ENCODE peak calls at places on chromosomes 12 and 14, in five cellular contexts. I is fibroblast of pulmonary artery, Q is choroid plexus epithelial cell, S is IMR-90, L is AG04450. D is an unnamed sample.

GRCh38 chr12:115166698-115167315 is 482.8 kb upstream of the TBX3 start:
- DNase-seq in I (peak), Q (peak), S (peak), L (peak), D (no peak)

GRCh38 chr14:70107309-70107708 is 81.4 kb downstream of the SLC8A3 start:
- DNase-seq in I (no peak), Q (no peak), S (no peak), L (no peak), D (no peak)

GRCh38 chr14:92108345-92109254 is 2.2 kb upstream of the ATXN3 start:
- DNase-seq in I (no peak), Q (peak), S (no peak), L (no peak), D (no peak)

GRCh38 chr12:1234073-1234472 is 243.1 kb downstream of the ERC1 start:
- DNase-seq in I (peak), Q (peak), S (peak), L (no peak), D (no peak)

GRCh38 chr14:67263499-67264149 is 22.4 kb downstream of the PALS1 start:
- DNase-seq in I (peak), Q (peak), S (peak), L (peak), D (peak)

GRCh38 chr12:52805000-52805399 is 8.9 kb downstream of the KRT4 start:
- DNase-seq in I (no peak), Q (no peak), S (no peak), L (no peak), D (no peak)

GRCh38 chr14:50647282-50647681 is 20.8 kb downstream of the SAV1 start:
- DNase-seq in I (no peak), Q (no peak), S (no peak), L (no peak), D (no peak)

GRCh38 chr12:93315907-93316622 is 61.7 kb upstream of the NUDT4 start:
- DNase-seq in I (peak), Q (no peak), S (peak), L (no peak), D (no peak)

GRCh38 chr12:27083861-27084271 is 1.5 kb upstream of the C12orf71 start:
- DNase-seq in I (peak), Q (peak), S (peak), L (peak), D (peak)

GRCh38 chr14:41830679-41831078 is 224.0 kb downstream of the LRFN5 start:
- DNase-seq in I (peak), Q (peak), S (peak), L (peak), D (peak)

GRCh38 chr14:90475298-90475697 is 78.5 kb downstream of the CALM1 start:
- DNase-seq in I (no peak), Q (no peak), S (no peak), L (no peak), D (no peak)

GRCh38 chr14:47596232-47596631 is 79.2 kb downstream of the MDGA2 start:
- DNase-seq in I (no peak), Q (no peak), S (no peak), L (no peak), D (no peak)

GRCh38 chr14:21990116-21990515 is 316.5 kb upstream of the OR4E1 start:
- DNase-seq in I (peak), Q (peak), S (no peak), L (no peak), D (no peak)

GRCh38 chr14:89391123-89391522 is 25.9 kb downstream of the FOXN3 start:
- DNase-seq in I (no peak), Q (peak), S (peak), L (no peak), D (no peak)

GRCh38 chr14:76538648-76539008 is 162.7 kb downstream of the ESRRB start:
- DNase-seq in I (no peak), Q (no peak), S (no peak), L (no peak), D (no peak)

DNA sequence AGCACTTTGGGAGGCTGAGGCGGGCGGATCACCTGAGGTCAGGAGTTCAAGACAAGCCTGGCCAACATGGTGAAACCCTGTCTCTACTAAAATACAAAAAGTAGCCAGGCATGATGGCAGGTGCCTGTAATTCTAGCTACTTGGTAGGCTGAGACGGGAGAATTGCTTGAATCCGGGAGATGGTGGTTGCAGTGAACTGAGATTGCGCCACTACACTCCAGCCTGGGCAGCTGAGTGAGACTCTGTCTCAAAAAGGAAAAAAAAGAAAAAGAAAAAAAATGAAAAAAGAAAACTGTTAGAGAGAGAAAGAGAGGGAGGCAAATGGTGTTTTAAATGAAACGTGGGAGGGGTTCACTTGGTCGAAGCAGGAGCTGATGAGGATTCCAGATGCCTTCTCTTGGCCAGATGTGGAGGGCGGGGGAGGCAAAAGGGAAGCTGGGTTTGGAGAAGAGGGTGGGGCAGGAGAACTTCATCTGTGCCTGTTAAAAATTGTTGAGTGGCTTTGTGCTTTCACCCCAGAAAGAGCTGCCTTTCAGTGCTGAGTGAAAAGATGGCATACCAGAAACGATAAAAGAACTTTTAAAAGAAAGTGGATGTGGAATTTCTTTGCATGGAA is 1.1 kb downstream of the EMP1 start:
- DNase-seq in I (peak), Q (no peak), S (peak), L (no peak), D (no peak)
- H3K4me3 ChIP-seq in I (peak), Q (peak), S (peak), L (peak), D (peak)

DNA sequence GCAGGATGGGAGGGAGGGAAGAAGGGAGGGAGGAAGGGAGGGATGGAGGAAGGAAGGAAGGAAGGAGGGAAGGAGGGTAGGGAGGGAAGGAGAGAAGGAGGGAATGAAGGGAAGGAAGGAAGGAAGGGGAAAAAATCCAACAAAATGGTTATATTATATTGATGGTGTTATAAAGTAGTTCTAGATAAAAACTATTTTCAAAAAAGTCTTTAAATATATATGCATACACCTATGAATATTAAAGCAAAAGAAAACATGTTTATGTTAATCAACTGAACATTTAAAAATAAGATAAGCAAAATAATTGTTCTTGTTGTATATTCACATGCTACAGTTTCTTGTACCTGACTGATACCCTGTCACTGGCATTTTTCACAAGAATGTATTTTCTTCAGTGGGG is 1.9 kb downstream of the BDKRB1 start:
- DNase-seq in I (no peak), Q (no peak), S (no peak), L (no peak), D (no peak)
- H3K4me3 ChIP-seq in I (no peak), Q (no peak), S (peak), L (peak), D (no peak)

GRCh38 chr14:24673059-24673458 is 39.1 kb upstream of the GZMB start:
- DNase-seq in I (no peak), Q (no peak), S (no peak), L (no peak), D (no peak)

GRCh38 chr14:24674204-24674970 is 40.4 kb upstream of the GZMB start:
- DNase-seq in I (no peak), Q (no peak), S (no peak), L (no peak), D (no peak)

GRCh38 chr14:24670594-24670993 is 36.6 kb upstream of the GZMB start:
- DNase-seq in I (no peak), Q (no peak), S (no peak), L (no peak), D (no peak)

GRCh38 chr14:24677956-24678355 is 44.0 kb upstream of the GZMB start:
- DNase-seq in I (no peak), Q (no peak), S (no peak), L (no peak), D (no peak)

GRCh38 chr14:24673534-24674203 is 39.7 kb upstream of the GZMB start:
- DNase-seq in I (no peak), Q (no peak), S (no peak), L (no peak), D (no peak)
- H3K4me3 ChIP-seq in I (no peak), Q (no peak), S (no peak), L (no peak), D (no peak)

GRCh38 chr12:108678070-108678730 is 44.5 kb upstream of the SELPLG start:
- DNase-seq in I (no peak), Q (no peak), S (no peak), L (no peak), D (no peak)
- H3K4me3 ChIP-seq in I (no peak), Q (no peak), S (no peak), L (no peak), D (no peak)

DNA sequence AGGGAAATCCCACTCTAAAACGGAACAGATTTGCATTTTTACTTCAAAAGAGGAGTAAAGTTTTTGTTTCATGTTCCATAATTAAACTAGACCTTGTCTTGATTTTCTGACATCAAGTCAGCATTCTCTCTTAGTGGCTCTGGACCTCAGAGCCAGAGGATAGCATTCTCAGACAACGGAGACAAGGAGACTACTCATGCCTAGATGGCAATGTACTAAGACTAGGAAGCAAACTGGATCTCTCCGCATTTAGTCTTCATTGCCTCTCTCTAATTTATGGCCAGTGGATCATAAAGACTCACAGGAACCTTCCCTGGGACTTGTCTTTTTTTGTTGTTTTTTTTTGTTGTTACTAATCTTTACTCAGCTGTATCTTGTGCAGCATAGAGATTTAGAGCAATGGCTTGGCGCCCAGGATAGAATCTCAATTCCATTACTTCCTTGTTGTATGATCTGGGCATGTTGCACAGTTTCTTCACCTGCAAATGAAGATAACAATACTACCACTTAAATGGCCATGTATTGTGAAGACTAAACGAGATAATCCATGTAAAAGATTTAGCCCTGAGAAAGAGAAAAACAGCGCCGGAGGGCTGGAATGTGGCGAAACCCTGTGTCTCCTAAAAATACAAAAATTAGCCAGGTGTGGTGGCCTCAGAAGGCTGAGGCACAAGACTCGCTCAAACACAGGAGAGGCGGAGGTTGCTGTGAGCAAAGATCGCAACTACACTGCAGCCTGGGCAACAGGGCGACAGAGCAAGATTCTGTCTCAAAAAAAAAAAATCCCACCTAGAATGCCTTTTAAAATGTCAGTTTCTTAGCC is 4.0 kb upstream of the GEMIN2 start:
- DNase-seq in I (no peak), Q (no peak), S (no peak), L (no peak), D (no peak)
- H3K4me3 ChIP-seq in I (no peak), Q (no peak), S (no peak), L (no peak), D (no peak)

GRCh38 chr14:45649051-45649450 is 396.0 kb upstream of the MIS18BP1 start:
- DNase-seq in I (no peak), Q (no peak), S (no peak), L (no peak), D (no peak)
- H3K4me3 ChIP-seq in I (no peak), Q (no peak), S (no peak), L (no peak), D (no peak)

DNA sequence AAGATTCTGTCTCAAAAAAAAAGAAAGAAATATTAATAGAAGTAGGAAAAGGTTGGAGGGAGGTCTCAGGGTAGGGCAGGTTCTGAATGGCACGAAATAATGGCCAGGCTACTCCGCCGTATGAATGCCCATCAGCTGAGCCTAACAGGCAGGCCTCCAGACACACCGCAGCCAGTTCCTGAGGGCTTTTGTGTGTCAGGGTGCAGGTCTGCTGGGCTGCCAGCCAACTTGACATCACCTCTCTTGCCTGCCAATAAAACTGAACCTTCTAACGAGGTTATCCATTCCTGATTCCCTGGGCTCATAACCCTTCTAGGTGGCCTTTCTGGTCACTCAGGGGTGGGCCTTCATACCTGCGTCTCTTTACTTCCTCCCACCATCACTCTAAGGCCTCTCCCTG is 3.0 kb downstream of the IFI27 start:
- DNase-seq in I (peak), Q (peak), S (peak), L (no peak), D (no peak)
- H3K4me3 ChIP-seq in I (no peak), Q (no peak), S (no peak), L (no peak), D (no peak)

D was measured in skeletal muscle cell.